ENCODE peak calls at places on chromosomes 6 and 20, in four cellular contexts. B is iPS-NIHi11, X is NCI-H526, Q is smooth muscle cell of the brain vasculature. L is an unnamed sample.

GRCh38 chr20:3783068-3783489 is 1.8 kb upstream of the SPEF1 start:
- DNase-seq in B (no peak), X (peak), Q (no peak), L (no peak)

GRCh38 chr20:10131612-10132345 is 86.9 kb upstream of the SNAP25 start:
- DNase-seq in B (peak), X (peak), Q (no peak), L (no peak)

GRCh38 chr20:37579091-37579490 is 51.4 kb upstream of the BLCAP start:
- DNase-seq in B (no peak), X (no peak), Q (no peak), L (no peak)

GRCh38 chr20:32457476-32457986 is 99.4 kb downstream of the ASXL1 start:
- DNase-seq in B (peak), X (peak), Q (no peak), L (no peak)

GRCh38 chr6:5190467-5190866 is 70.3 kb downstream of the LYRM4 start:
- DNase-seq in B (no peak), X (no peak), Q (peak), L (peak)

GRCh38 chr20:41738584-41739193 is 120.5 kb upstream of the CHD6 start:
- DNase-seq in B (peak), X (peak), Q (peak), L (no peak)

GRCh38 chr6:151196571-151196970 is 43.2 kb upstream of the AKAP12 start:
- DNase-seq in B (no peak), X (no peak), Q (no peak), L (no peak)

GRCh38 chr6:169725270-169726048 is 1.2 kb upstream of the PHF10 start:
- DNase-seq in B (peak), X (peak), Q (no peak), L (peak)

GRCh38 chr6:37324131-37325033 is 29.4 kb upstream of the RNF8 start:
- DNase-seq in B (no peak), X (no peak), Q (no peak), L (no peak)

GRCh38 chr20:14700641-14700965 is 363.2 kb upstream of the FLRT3 start:
- DNase-seq in B (no peak), X (peak), Q (no peak), L (no peak)